ENCODE peak calls at places on chromosome 6, in six cellular contexts. One of them, this sample, is unnamed.

GRCh38 chr6:154509421-154510143 is 903 bp downstream of the CNKSR3 start:
- DNase-seq in body of pancreas: peak; percentile 38
- DNase-seq in prostate gland: peak; percentile 25
- DNase-seq in HCEC 1CT: peak; percentile 15
- DNase-seq in AG10803: peak; percentile 43
- DNase-seq in NCI-H1092 treated with DMSO at 0.1 percent for 48 hours: peak; percentile 43
- DNase-seq in this sample: peak; percentile 13

GRCh38 chr6:53107091-53107490 is 41.5 kb downstream of the GCM1 start:
- DNase-seq in body of pancreas: no peak
- DNase-seq in prostate gland: no peak
- DNase-seq in HCEC 1CT: peak; percentile 54
- DNase-seq in AG10803: peak; percentile 79
- DNase-seq in NCI-H1092 treated with DMSO at 0.1 percent for 48 hours: no peak
- DNase-seq in this sample: peak; percentile 11

GRCh38 chr6:123801067-123801466 is 2.6 kb upstream of the NKAIN2 start:
- DNase-seq in body of pancreas: no peak
- DNase-seq in prostate gland: no peak
- DNase-seq in HCEC 1CT: no peak
- DNase-seq in AG10803: no peak
- DNase-seq in NCI-H1092 treated with DMSO at 0.1 percent for 48 hours: no peak
- DNase-seq in this sample: no peak

GRCh38 chr6:107083047-107083768 is 32.1 kb downstream of the BEND3 start:
- DNase-seq in body of pancreas: no peak
- DNase-seq in prostate gland: no peak
- DNase-seq in HCEC 1CT: no peak
- DNase-seq in AG10803: no peak
- DNase-seq in NCI-H1092 treated with DMSO at 0.1 percent for 48 hours: no peak
- DNase-seq in this sample: no peak

GRCh38 chr6:166558156-166559025 is 28.1 kb downstream of the RAMACL start:
- DNase-seq in body of pancreas: no peak
- DNase-seq in prostate gland: no peak
- DNase-seq in HCEC 1CT: no peak
- DNase-seq in AG10803: no peak
- DNase-seq in NCI-H1092 treated with DMSO at 0.1 percent for 48 hours: no peak
- DNase-seq in this sample: no peak

GRCh38 chr6:94196891-94197290 is 777.5 kb upstream of the EPHA7 start:
- DNase-seq in body of pancreas: no peak
- DNase-seq in prostate gland: no peak
- DNase-seq in HCEC 1CT: no peak
- DNase-seq in AG10803: no peak
- DNase-seq in NCI-H1092 treated with DMSO at 0.1 percent for 48 hours: no peak
- DNase-seq in this sample: no peak

GRCh38 chr6:128767150-128767549 is 115.8 kb upstream of the LAMA2 start:
- DNase-seq in body of pancreas: no peak
- DNase-seq in prostate gland: no peak
- DNase-seq in HCEC 1CT: no peak
- DNase-seq in AG10803: no peak
- DNase-seq in NCI-H1092 treated with DMSO at 0.1 percent for 48 hours: no peak
- DNase-seq in this sample: no peak

GRCh38 chr6:90086517-90086916 is 192.2 kb downstream of the GJA10 start:
- DNase-seq in body of pancreas: no peak
- DNase-seq in prostate gland: no peak
- DNase-seq in HCEC 1CT: no peak
- DNase-seq in AG10803: no peak
- DNase-seq in NCI-H1092 treated with DMSO at 0.1 percent for 48 hours: no peak
- DNase-seq in this sample: peak; percentile 93

GRCh38 chr6:26743157-26743821 is 83.7 kb upstream of the ZNF322 start:
- DNase-seq in body of pancreas: no peak
- DNase-seq in prostate gland: no peak
- DNase-seq in HCEC 1CT: peak; percentile 86
- DNase-seq in AG10803: peak; percentile 73
- DNase-seq in NCI-H1092 treated with DMSO at 0.1 percent for 48 hours: no peak
- DNase-seq in this sample: peak; percentile 98

GRCh38 chr6:99013661-99014458 is 66.1 kb upstream of the FBXL4 start:
- DNase-seq in body of pancreas: no peak
- DNase-seq in prostate gland: no peak
- DNase-seq in HCEC 1CT: no peak
- DNase-seq in AG10803: peak; percentile 28
- DNase-seq in NCI-H1092 treated with DMSO at 0.1 percent for 48 hours: no peak
- DNase-seq in this sample: peak; percentile 64

GRCh38 chr6:134098276-134098675 is 45.9 kb upstream of the SLC2A12 start:
- DNase-seq in body of pancreas: no peak
- DNase-seq in prostate gland: no peak
- DNase-seq in HCEC 1CT: no peak
- DNase-seq in AG10803: no peak
- DNase-seq in NCI-H1092 treated with DMSO at 0.1 percent for 48 hours: no peak
- DNase-seq in this sample: no peak

GRCh38 chr6:96836579-96837137 is 619 bp downstream of the GPR63 start:
- DNase-seq in body of pancreas: peak; percentile 16
- DNase-seq in prostate gland: peak; percentile 13
- DNase-seq in HCEC 1CT: no peak
- DNase-seq in AG10803: no peak
- DNase-seq in NCI-H1092 treated with DMSO at 0.1 percent for 48 hours: peak; percentile 28
- DNase-seq in this sample: peak; percentile 28

GRCh38 chr6:168909288-168909687 is 344.4 kb downstream of the THBS2 start:
- DNase-seq in body of pancreas: no peak
- DNase-seq in prostate gland: no peak
- DNase-seq in HCEC 1CT: no peak
- DNase-seq in AG10803: no peak
- DNase-seq in NCI-H1092 treated with DMSO at 0.1 percent for 48 hours: no peak
- DNase-seq in this sample: no peak

GRCh38 chr6:108619431-108620197 is 58.9 kb downstream of the FOXO3 start:
- DNase-seq in body of pancreas: no peak
- DNase-seq in prostate gland: no peak
- DNase-seq in HCEC 1CT: peak; percentile 58
- DNase-seq in AG10803: no peak
- DNase-seq in NCI-H1092 treated with DMSO at 0.1 percent for 48 hours: no peak
- DNase-seq in this sample: peak; percentile 44

GRCh38 chr6:167152858-167153257 is 4.9 kb downstream of the GPR31 start:
- DNase-seq in body of pancreas: no peak
- DNase-seq in prostate gland: no peak
- DNase-seq in HCEC 1CT: no peak
- DNase-seq in AG10803: no peak
- DNase-seq in NCI-H1092 treated with DMSO at 0.1 percent for 48 hours: no peak
- DNase-seq in this sample: no peak

GRCh38 chr6:56292505-56293181 is 45.3 kb upstream of the COL21A1 start:
- DNase-seq in body of pancreas: no peak
- DNase-seq in prostate gland: no peak
- DNase-seq in HCEC 1CT: peak; percentile 68
- DNase-seq in AG10803: peak; percentile 71
- DNase-seq in NCI-H1092 treated with DMSO at 0.1 percent for 48 hours: peak; percentile 56
- DNase-seq in this sample: peak; percentile 57

GRCh38 chr6:52394251-52394666 is 25.9 kb upstream of the EFHC1 start:
- DNase-seq in body of pancreas: no peak
- DNase-seq in prostate gland: no peak
- DNase-seq in HCEC 1CT: no peak
- DNase-seq in AG10803: no peak
- DNase-seq in NCI-H1092 treated with DMSO at 0.1 percent for 48 hours: no peak
- DNase-seq in this sample: no peak

GRCh38 chr6:38349795-38350194 is 289.9 kb downstream of the BTBD9 start:
- DNase-seq in body of pancreas: no peak
- DNase-seq in prostate gland: no peak
- DNase-seq in HCEC 1CT: peak; percentile 94
- DNase-seq in AG10803: peak; percentile 91
- DNase-seq in NCI-H1092 treated with DMSO at 0.1 percent for 48 hours: no peak
- DNase-seq in this sample: no peak

GRCh38 chr6:47714802-47715201 is 16.4 kb downstream of the ADGRF4 start:
- DNase-seq in body of pancreas: no peak
- DNase-seq in prostate gland: no peak
- DNase-seq in HCEC 1CT: no peak
- DNase-seq in AG10803: no peak
- DNase-seq in NCI-H1092 treated with DMSO at 0.1 percent for 48 hours: no peak
- DNase-seq in this sample: no peak

GRCh38 chr6:169320013-169320412 is 66.4 kb upstream of the THBS2 start:
- DNase-seq in body of pancreas: no peak
- DNase-seq in prostate gland: no peak
- DNase-seq in HCEC 1CT: peak; percentile 59
- DNase-seq in AG10803: peak; percentile 71
- DNase-seq in NCI-H1092 treated with DMSO at 0.1 percent for 48 hours: no peak
- DNase-seq in this sample: no peak

GRCh38 chr6:158564243-158565121 is 4.6 kb downstream of the TMEM181 start:
- DNase-seq in body of pancreas: no peak
- DNase-seq in prostate gland: no peak
- DNase-seq in HCEC 1CT: no peak
- DNase-seq in AG10803: no peak
- DNase-seq in NCI-H1092 treated with DMSO at 0.1 percent for 48 hours: no peak
- DNase-seq in this sample: no peak

GRCh38 chr6:132087391-132087790 is 136.2 kb upstream of the CCN2 start:
- DNase-seq in body of pancreas: no peak
- DNase-seq in prostate gland: no peak
- DNase-seq in HCEC 1CT: no peak
- DNase-seq in AG10803: peak; percentile 36
- DNase-seq in NCI-H1092 treated with DMSO at 0.1 percent for 48 hours: no peak
- DNase-seq in this sample: no peak

GRCh38 chr6:2794171-2794730 is 29.1 kb downstream of the WRNIP1 start:
- DNase-seq in body of pancreas: no peak
- DNase-seq in prostate gland: no peak
- DNase-seq in HCEC 1CT: peak; percentile 7
- DNase-seq in AG10803: no peak
- DNase-seq in NCI-H1092 treated with DMSO at 0.1 percent for 48 hours: no peak
- DNase-seq in this sample: peak; percentile 40

GRCh38 chr6:142893088-142893487 is 51.9 kb downstream of the HIVEP2 start:
- DNase-seq in body of pancreas: no peak
- DNase-seq in prostate gland: no peak
- DNase-seq in HCEC 1CT: peak; percentile 55
- DNase-seq in AG10803: no peak
- DNase-seq in NCI-H1092 treated with DMSO at 0.1 percent for 48 hours: no peak
- DNase-seq in this sample: peak; percentile 56

GRCh38 chr6:50831216-50831615 is 12.5 kb downstream of the TFAP2B start:
- DNase-seq in body of pancreas: no peak
- DNase-seq in prostate gland: no peak
- DNase-seq in HCEC 1CT: no peak
- DNase-seq in AG10803: no peak
- DNase-seq in NCI-H1092 treated with DMSO at 0.1 percent for 48 hours: no peak
- DNase-seq in this sample: no peak

GRCh38 chr6:90131614-90132423 is 164.8 kb downstream of the BACH2 start:
- DNase-seq in body of pancreas: no peak
- DNase-seq in prostate gland: no peak
- DNase-seq in HCEC 1CT: no peak
- DNase-seq in AG10803: peak; percentile 97
- DNase-seq in NCI-H1092 treated with DMSO at 0.1 percent for 48 hours: no peak
- DNase-seq in this sample: no peak

GRCh38 chr6:64000873-64001497 is 365.4 kb downstream of the PHF3 start:
- DNase-seq in body of pancreas: no peak
- DNase-seq in prostate gland: no peak
- DNase-seq in HCEC 1CT: no peak
- DNase-seq in AG10803: no peak
- DNase-seq in NCI-H1092 treated with DMSO at 0.1 percent for 48 hours: no peak
- DNase-seq in this sample: no peak

GRCh38 chr6:16519265-16520242 is 241.7 kb downstream of the ATXN1 start:
- DNase-seq in body of pancreas: peak; percentile 61
- DNase-seq in prostate gland: peak; percentile 26
- DNase-seq in HCEC 1CT: no peak
- DNase-seq in AG10803: no peak
- DNase-seq in NCI-H1092 treated with DMSO at 0.1 percent for 48 hours: no peak
- DNase-seq in this sample: peak; percentile 23

GRCh38 chr6:85185977-85186376 is 263.9 kb upstream of the NT5E start:
- DNase-seq in body of pancreas: no peak
- DNase-seq in prostate gland: no peak
- DNase-seq in HCEC 1CT: peak; percentile 33
- DNase-seq in AG10803: peak; percentile 71
- DNase-seq in NCI-H1092 treated with DMSO at 0.1 percent for 48 hours: no peak
- DNase-seq in this sample: no peak

GRCh38 chr6:37548067-37548674 is 48.5 kb upstream of the CCDC167 start:
- DNase-seq in body of pancreas: no peak
- DNase-seq in prostate gland: no peak
- DNase-seq in HCEC 1CT: no peak
- DNase-seq in AG10803: no peak
- DNase-seq in NCI-H1092 treated with DMSO at 0.1 percent for 48 hours: no peak
- DNase-seq in this sample: no peak

GRCh38 chr6:63677282-63677681 is 41.7 kb downstream of the PHF3 start:
- DNase-seq in body of pancreas: no peak
- DNase-seq in prostate gland: no peak
- DNase-seq in HCEC 1CT: peak; percentile 17
- DNase-seq in AG10803: peak; percentile 3
- DNase-seq in NCI-H1092 treated with DMSO at 0.1 percent for 48 hours: no peak
- DNase-seq in this sample: no peak

GRCh38 chr6:6332873-6333272 is 12.4 kb upstream of the F13A1 start:
- DNase-seq in body of pancreas: no peak
- DNase-seq in prostate gland: no peak
- DNase-seq in HCEC 1CT: no peak
- DNase-seq in AG10803: peak; percentile 16
- DNase-seq in NCI-H1092 treated with DMSO at 0.1 percent for 48 hours: no peak
- DNase-seq in this sample: no peak

GRCh38 chr6:81875776-81876293 is 123.4 kb upstream of the TENT5A start:
- DNase-seq in body of pancreas: no peak
- DNase-seq in prostate gland: no peak
- DNase-seq in HCEC 1CT: no peak
- DNase-seq in AG10803: no peak
- DNase-seq in NCI-H1092 treated with DMSO at 0.1 percent for 48 hours: no peak
- DNase-seq in this sample: no peak

GRCh38 chr6:14499804-14500203 is 382.2 kb downstream of the CD83 start:
- DNase-seq in body of pancreas: peak; percentile 32
- DNase-seq in prostate gland: no peak
- DNase-seq in HCEC 1CT: peak; percentile 85
- DNase-seq in AG10803: peak; percentile 90
- DNase-seq in NCI-H1092 treated with DMSO at 0.1 percent for 48 hours: no peak
- DNase-seq in this sample: peak; percentile 93

GRCh38 chr6:41289815-41290214 is 3.3 kb upstream of the TREM1 start:
- DNase-seq in body of pancreas: no peak
- DNase-seq in prostate gland: no peak
- DNase-seq in HCEC 1CT: no peak
- DNase-seq in AG10803: no peak
- DNase-seq in NCI-H1092 treated with DMSO at 0.1 percent for 48 hours: no peak
- DNase-seq in this sample: no peak